ENCODE peak calls at places on chromosomes 13 and 19, in six cellular contexts. L is aorta, Q is fibroblast of the aortic adventitia, P is coronary artery, F is PC-9, D is PC-3. G is an unnamed sample.
A peak's percentile ranks its signal among the peaks of the same experiment; 100 is the strongest.

GRCh38 chr19:31312004-31312403 is 37.2 kb downstream of the TSHZ3 start:
- DNase-seq in L (peak; percentile 69), Q (peak; percentile 88), P (no peak), F (no peak), D (peak; percentile 10), G (no peak)

GRCh38 chr13:46160474-46161066 is 21.4 kb downstream of the LCP1 start:
- DNase-seq in L (no peak), Q (peak; percentile 76), P (no peak), F (no peak), D (peak; percentile 57), G (no peak)

GRCh38 chr13:109496216-109496615 is 290.2 kb downstream of the IRS2 start:
- DNase-seq in L (no peak), Q (no peak), P (no peak), F (no peak), D (no peak), G (no peak)

GRCh38 chr13:82356667-82357066 is 1525.6 kb downstream of the SLITRK1 start:
- DNase-seq in L (no peak), Q (peak; percentile 20), P (no peak), F (no peak), D (peak; percentile 21), G (no peak)

GRCh38 chr13:60329221-60329983 is 67.6 kb upstream of the TDRD3 start:
- DNase-seq in L (no peak), Q (peak; percentile 48), P (no peak), F (no peak), D (peak; percentile 35), G (no peak)

GRCh38 chr13:31073859-31074718 is 87.6 kb downstream of the HSPH1 start:
- DNase-seq in L (no peak), Q (peak; percentile 34), P (no peak), F (peak; percentile 43), D (no peak), G (no peak)

GRCh38 chr19:1011831-1012333 is 9.0 kb downstream of the TMEM259 start:
- DNase-seq in L (no peak), Q (no peak), P (no peak), F (no peak), D (no peak), G (no peak)

GRCh38 chr19:17391371-17392151 is 2.4 kb downstream of the CCDC194 start:
- DNase-seq in L (peak; percentile 56), Q (no peak), P (no peak), F (no peak), D (no peak), G (no peak)

GRCh38 chr13:114067381-114067885 is 65.0 kb downstream of the RASA3 start:
- DNase-seq in L (peak; percentile 40), Q (peak; percentile 73), P (no peak), F (no peak), D (peak; percentile 43), G (no peak)

GRCh38 chr13:111907341-111907880 is 159.5 kb upstream of the SOX1 start:
- DNase-seq in L (no peak), Q (no peak), P (peak; percentile 54), F (no peak), D (no peak), G (peak; percentile 91)

GRCh38 chr13:95783747-95784146 is 106.8 kb downstream of the DNAJC3 start:
- DNase-seq in L (no peak), Q (no peak), P (no peak), F (no peak), D (no peak), G (no peak)

GRCh38 chr13:30464496-30465351 is 1.0 kb downstream of the HMGB1 start:
- DNase-seq in L (peak; percentile 85), Q (peak; percentile 80), P (peak; percentile 84), F (peak; percentile 49), D (peak; percentile 47), G (peak; percentile 90)

GRCh38 chr13:100483836-100484381 is 104.7 kb downstream of the GGACT start:
- DNase-seq in L (no peak), Q (no peak), P (no peak), F (no peak), D (no peak), G (no peak)

GRCh38 chr13:74084375-74084902 is 49.8 kb downstream of the KLF12 start:
- DNase-seq in L (no peak), Q (peak; percentile 41), P (no peak), F (no peak), D (no peak), G (no peak)

GRCh38 chr19:14515501-14516047 is 2.6 kb downstream of the DNAJB1 start:
- DNase-seq in L (no peak), Q (no peak), P (no peak), F (no peak), D (no peak), G (no peak)

GRCh38 chr19:14514215-14514871 is 3.9 kb downstream of the DNAJB1 start:
- DNase-seq in L (no peak), Q (no peak), P (no peak), F (no peak), D (no peak), G (no peak)

GRCh38 chr19:14516746-14517438 is 1.3 kb downstream of the DNAJB1 start:
- DNase-seq in L (no peak), Q (no peak), P (no peak), F (no peak), D (no peak), G (peak; percentile 89)

GRCh38 chr19:14517446-14517839 is 754 bp downstream of the DNAJB1 start:
- DNase-seq in L (peak; percentile 66), Q (peak; percentile 37), P (no peak), F (no peak), D (no peak), G (no peak)

DNA sequence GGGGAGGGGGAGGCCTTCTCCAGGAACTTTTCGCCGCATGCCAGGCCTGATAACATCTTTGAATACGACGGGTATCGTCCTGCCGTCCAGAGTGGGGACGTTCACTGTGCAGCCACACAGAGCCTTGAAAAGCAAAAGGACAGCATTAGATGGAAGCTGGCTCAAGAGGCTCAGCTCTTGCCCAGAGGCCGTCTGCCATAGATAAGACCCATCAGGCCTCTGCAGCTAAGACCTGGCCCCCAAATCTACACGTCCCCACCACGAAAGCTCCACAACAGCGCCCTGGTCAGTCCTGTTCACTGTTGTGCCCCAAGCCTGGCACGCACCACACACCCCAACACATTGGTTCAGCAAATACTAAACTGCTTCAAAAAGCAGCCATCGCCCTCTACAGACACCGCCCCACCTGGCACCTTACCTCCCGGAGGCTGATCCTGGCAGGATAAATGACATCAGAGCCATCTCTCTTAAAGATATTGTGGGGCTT is 2.1 kb downstream of the DNAJB1 start:
- DNase-seq in L (no peak), Q (no peak), P (no peak), F (no peak), D (peak; percentile 60), G (no peak)
- H3K4me3 ChIP-seq in L (no peak overlapping the region), Q (peak overlapping the region; percentile 98), P (peak overlapping the region; percentile 87), F (peak overlapping the region; percentile 99), D (peak overlapping the region; percentile 96), G (peak overlapping the region; percentile 91)

GRCh38 chr19:38656171-38656981 is 8.9 kb downstream of the ACTN4 start:
- DNase-seq in L (no peak), Q (peak; percentile 83), P (no peak), F (peak; percentile 59), D (peak; percentile 32), G (no peak)
- H3K4me3 ChIP-seq in L (no peak overlapping the region), Q (no peak overlapping the region), P (peak overlapping the region; percentile 20), F (no peak overlapping the region), D (peak overlapping the region; percentile 36), G (no peak overlapping the region)

GRCh38 chr19:10918359-10918758 is 10.1 kb downstream of the YIPF2 start:
- DNase-seq in L (no peak), Q (no peak), P (no peak), F (peak; percentile 9), D (no peak), G (no peak)

GRCh38 chr19:10913716-10914340 is 14.6 kb downstream of the YIPF2 start:
- DNase-seq in L (no peak), Q (no peak), P (no peak), F (no peak), D (no peak), G (no peak)

GRCh38 chr19:10915511-10916091 is 12.8 kb downstream of the YIPF2 start:
- DNase-seq in L (no peak), Q (peak; percentile 68), P (no peak), F (peak; percentile 53), D (peak; percentile 88), G (no peak)

GRCh38 chr19:10919352-10920287 is 8.8 kb downstream of the YIPF2 start:
- DNase-seq in L (no peak), Q (no peak), P (no peak), F (peak; percentile 22), D (no peak), G (no peak)

DNA sequence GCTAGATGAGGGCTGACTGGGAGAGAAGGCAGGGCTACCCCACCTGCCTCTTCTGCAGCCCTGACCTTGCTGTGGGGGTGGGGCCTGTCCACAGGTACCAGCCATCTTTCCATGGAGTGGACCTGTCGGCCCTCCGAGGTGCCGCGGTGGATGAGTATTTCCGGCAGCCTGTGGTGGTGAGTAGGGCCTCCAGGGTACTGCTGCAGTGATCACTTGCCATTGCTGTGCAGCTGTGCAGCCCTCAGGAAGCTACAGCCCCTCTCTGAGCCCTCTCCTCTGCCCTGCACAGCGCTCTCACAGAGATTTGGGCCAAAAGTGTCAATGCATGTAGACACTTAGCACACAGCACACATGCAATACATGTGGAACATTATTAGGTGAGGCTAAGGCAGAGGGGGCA is 11.8 kb downstream of the YIPF2 start:
- DNase-seq in L (no peak), Q (no peak), P (no peak), F (peak; percentile 28), D (no peak), G (no peak)
- H3K4me3 ChIP-seq in L (no peak overlapping the region), Q (no peak overlapping the region), P (no peak overlapping the region), F (no peak overlapping the region), D (no peak overlapping the region), G (no peak overlapping the region)

GRCh38 chr19:9345005-9345404 is 17.8 kb upstream of the ZNF177 start:
- DNase-seq in L (no peak), Q (no peak), P (no peak), F (no peak), D (no peak), G (no peak)
- H3K4me3 ChIP-seq in L (no peak overlapping the region), Q (no peak overlapping the region), P (no peak overlapping the region), F (no peak overlapping the region), D (no peak overlapping the region), G (no peak overlapping the region)

GRCh38 chr19:5975388-5975728 is 2.6 kb downstream of the RANBP3 start:
- DNase-seq in L (no peak), Q (no peak), P (no peak), F (no peak), D (no peak), G (no peak)
- H3K4me3 ChIP-seq in L (no peak overlapping the region), Q (no peak overlapping the region), P (no peak overlapping the region), F (no peak overlapping the region), D (peak overlapping the region; percentile 84), G (no peak overlapping the region)